ENCODE peak calls at places on chromosomes 13 and 19, in five cellular contexts. G is activated gamma-delta T cell treated with Interleukin-2 at 50 U/mL for 16 hours; D is CD4-positive, alpha-beta T cell; S is ACHN; Y is nephron progenitor cell. F is an unnamed sample.

GRCh38 chr13:43003729-43004128 is 11.7 kb upstream of the EPSTI1 start:
- DNase-seq in G (no peak), D (no peak), S (no peak), Y (no peak), F (no peak)

GRCh38 chr13:42740753-42741152 is 40.6 kb upstream of the FAM216B start:
- DNase-seq in G (no peak), D (no peak), S (peak), Y (no peak), F (no peak)

GRCh38 chr13:108346376-108346775 is 76.9 kb downstream of the TNFSF13B start:
- DNase-seq in G (peak), D (peak), S (no peak), Y (no peak), F (peak)

GRCh38 chr19:58361900-58362271 is 665 bp downstream of the ZNF497 start:
- DNase-seq in G (peak), D (no peak), S (peak), Y (no peak), F (no peak)

GRCh38 chr19:44212865-44213346 is 574 bp downstream of the ZNF227 start:
- DNase-seq in G (no peak), D (no peak), S (peak), Y (no peak), F (no peak)

GRCh38 chr19:1270168-1270853 is 1.2 kb downstream of the CIRBP start:
- DNase-seq in G (no peak), D (no peak), S (no peak), Y (no peak), F (no peak)

GRCh38 chr19:12769689-12770088 is 5.7 kb downstream of the HOOK2 start:
- DNase-seq in G (peak), D (peak), S (no peak), Y (peak), F (peak)

GRCh38 chr19:1901940-1902404 is 3.2 kb upstream of the ADAT3 start:
- DNase-seq in G (no peak), D (no peak), S (no peak), Y (no peak), F (no peak)

GRCh38 chr19:35911173-35911572 is 3.1 kb upstream of the TYROBP start:
- DNase-seq in G (no peak), D (no peak), S (no peak), Y (no peak), F (no peak)

GRCh38 chr13:51981355-51981754 is 29.9 kb downstream of the ATP7B start:
- DNase-seq in G (no peak), D (no peak), S (no peak), Y (no peak), F (no peak)

GRCh38 chr19:47239610-47240296 is 8.8 kb upstream of the BBC3 start:
- DNase-seq in G (peak), D (peak), S (peak), Y (peak), F (peak)

GRCh38 chr13:107395927-107396757 is 819.2 kb downstream of the LIG4 start:
- DNase-seq in G (no peak), D (no peak), S (no peak), Y (no peak), F (no peak)

GRCh38 chr13:84810781-84811180 is 928.5 kb upstream of the SLITRK1 start:
- DNase-seq in G (no peak), D (no peak), S (no peak), Y (no peak), F (no peak)

GRCh38 chr13:35727881-35728280 is 251.4 kb upstream of the MAB21L1 start:
- DNase-seq in G (no peak), D (no peak), S (no peak), Y (no peak), F (no peak)

GRCh38 chr13:93875527-93875926 is 604.0 kb downstream of the DCT start:
- DNase-seq in G (no peak), D (no peak), S (no peak), Y (no peak), F (no peak)

GRCh38 chr13:20492641-20493040 is 33.0 kb downstream of the CRYL1 start:
- DNase-seq in G (no peak), D (no peak), S (peak), Y (peak), F (no peak)

GRCh38 chr19:34575206-34575605 is 93.6 kb downstream of the WTIP start:
- DNase-seq in G (no peak), D (no peak), S (no peak), Y (no peak), F (no peak)

GRCh38 chr19:3608750-3609322 is 2.2 kb upstream of the TBXA2R start:
- DNase-seq in G (no peak), D (no peak), S (no peak), Y (no peak), F (no peak)

GRCh38 chr19:8334458-8335342 is 8.4 kb downstream of the KANK3 start:
- DNase-seq in G (no peak), D (no peak), S (peak), Y (peak), F (no peak)

GRCh38 chr19:5170329-5170745 is 170.3 kb downstream of the PTPRS start:
- DNase-seq in G (peak), D (peak), S (peak), Y (peak), F (peak)

GRCh38 chr19:34178276-34178614 is 5.9 kb downstream of the LSM14A start:
- DNase-seq in G (no peak), D (no peak), S (no peak), Y (no peak), F (no peak)

GRCh38 chr13:84339456-84339855 is 457.2 kb upstream of the SLITRK1 start:
- DNase-seq in G (no peak), D (no peak), S (no peak), Y (no peak), F (no peak)

GRCh38 chr19:40445637-40445944 is 1.5 kb upstream of the SERTAD3 start:
- DNase-seq in G (no peak), D (no peak), S (no peak), Y (no peak), F (no peak)

GRCh38 chr19:50844296-50844935 is 10.3 kb upstream of the KLK3 start:
- DNase-seq in G (no peak), D (no peak), S (no peak), Y (no peak), F (no peak)

GRCh38 chr13:99859178-99860177 is 112.1 kb downstream of the ZIC5 start:
- DNase-seq in G (peak), D (no peak), S (no peak), Y (no peak), F (no peak)

GRCh38 chr13:44015133-44015532 is 135.4 kb downstream of the LACC1 start:
- DNase-seq in G (no peak), D (no peak), S (no peak), Y (no peak), F (no peak)

GRCh38 chr19:41233748-41234240 is 14.8 kb downstream of the AXL start:
- DNase-seq in G (no peak), D (no peak), S (no peak), Y (no peak), F (no peak)

GRCh38 chr13:86795858-86796257 is 875.3 kb upstream of the SLITRK5 start:
- DNase-seq in G (no peak), D (no peak), S (no peak), Y (no peak), F (no peak)

GRCh38 chr13:98143601-98144500 is 957 bp downstream of the FARP1 start:
- DNase-seq in G (no peak), D (no peak), S (peak), Y (peak), F (no peak)

GRCh38 chr13:89163081-89163480 is 1491.9 kb downstream of the SLITRK5 start:
- DNase-seq in G (no peak), D (no peak), S (no peak), Y (no peak), F (no peak)